ENCODE peak calls at places on chromosomes 16 and 17, in six cellular contexts. O, Q, B, U, S and Y are unnamed samples.

GRCh38 chr16:79286646-79287423 is 313.7 kb downstream of the MAF start:
- DNase-seq in B (peak), Q (no peak), S (no peak), O (peak), U (no peak), Y (peak)

GRCh38 chr16:68100504-68100903 is 15.3 kb downstream of the NFATC3 start:
- DNase-seq in O (no peak), Q (no peak), U (no peak), B (no peak), S (no peak), Y (no peak)

GRCh38 chr16:85151603-85152413 is 39.5 kb upstream of the CIBAR2 start:
- DNase-seq in Q (peak), S (peak), U (no peak), O (no peak), B (no peak), Y (no peak)

GRCh38 chr17:50966163-50966666 is 100.1 kb upstream of the TOB1 start:
- DNase-seq in Q (no peak), U (no peak), O (no peak), S (no peak), B (no peak), Y (no peak)

GRCh38 chr16:3696425-3697218 is 20.7 kb downstream of the TRAP1 start:
- DNase-seq in O (peak), U (no peak), B (no peak), S (peak), Q (peak), Y (no peak)

GRCh38 chr17:79933863-79934652 is 94.8 kb upstream of the CBX4 start:
- DNase-seq in B (no peak), S (peak), O (no peak), U (no peak), Q (peak), Y (peak)

GRCh38 chr16:6343157-6343556 is 989.5 kb upstream of the RBFOX1 start:
- DNase-seq in U (no peak), O (no peak), S (no peak), Q (no peak), B (no peak), Y (no peak)

GRCh38 chr16:24685539-24686432 is 43.7 kb upstream of the TNRC6A start:
- DNase-seq in S (peak), Q (peak), O (peak), B (peak), U (no peak), Y (no peak)

GRCh38 chr17:41002814-41003213 is 3.1 kb upstream of the KRTAP3-2 start:
- DNase-seq in O (no peak), Q (peak), U (no peak), B (no peak), S (peak), Y (no peak)

GRCh38 chr16:49473773-49474172 is 100.2 kb downstream of the C16orf78 start:
- DNase-seq in O (no peak), U (no peak), Q (no peak), B (peak), S (no peak), Y (no peak)

GRCh38 chr16:73864868-73865267 is 431.7 kb upstream of the PSMD7 start:
- DNase-seq in U (no peak), Q (no peak), B (no peak), O (no peak), S (no peak), Y (no peak)

GRCh38 chr16:61820398-61820797 is 215.8 kb downstream of the CDH8 start:
- DNase-seq in O (no peak), B (no peak), S (no peak), Q (peak), U (no peak), Y (no peak)

GRCh38 chr17:61411114-61411943 is 11.7 kb downstream of the TBX2 start:
- DNase-seq in S (peak), Q (no peak), U (no peak), O (peak), B (peak), Y (no peak)

GRCh38 chr16:31700200-31700529 is 172.5 kb downstream of the AHSP start:
- DNase-seq in U (no peak), Q (peak), S (no peak), B (no peak), O (peak), Y (no peak)

GRCh38 chr16:1046271-1046955 is 26.1 kb upstream of the SSTR5 start:
- DNase-seq in U (no peak), Q (no peak), B (no peak), O (no peak), S (no peak), Y (no peak)

GRCh38 chr17:67601897-67602296 is 115.8 kb upstream of the NOL11 start:
- DNase-seq in U (no peak), Q (no peak), S (no peak), B (no peak), O (no peak), Y (no peak)

GRCh38 chr16:57480127-57480753 is 6.1 kb downstream of the DOK4 start:
- DNase-seq in U (no peak), B (peak), Q (peak), O (no peak), S (peak), Y (no peak)

GRCh38 chr16:28561557-28562187 is 8.0 kb downstream of the SGF29 start:
- DNase-seq in U (no peak), S (no peak), B (no peak), Q (peak), O (no peak), Y (no peak)

GRCh38 chr17:39096435-39097158 is 54.8 kb downstream of the PLXDC1 start:
- DNase-seq in B (no peak), O (no peak), U (no peak), S (peak), Q (no peak), Y (peak)

GRCh38 chr17:66459811-66460270 is 157.4 kb downstream of the PRKCA start:
- DNase-seq in U (no peak), O (no peak), B (no peak), Q (peak), S (peak), Y (no peak)

GRCh38 chr17:77645441-77646430 is 312.8 kb upstream of the TNRC6C start:
- DNase-seq in O (no peak), U (peak), S (peak), B (no peak), Q (peak), Y (no peak)

GRCh38 chr17:63246344-63246743 is 199.8 kb downstream of the CYB561 start:
- DNase-seq in O (no peak), U (no peak), S (peak), B (no peak), Q (no peak), Y (no peak)

GRCh38 chr17:68853439-68853838 is 101.8 kb downstream of the ABCA8 start:
- DNase-seq in O (no peak), Q (no peak), S (peak), B (no peak), U (no peak), Y (no peak)

GRCh38 chr17:8326591-8327583 is 12.8 kb upstream of the ODF4 start:
- DNase-seq in O (no peak), U (no peak), B (peak), S (peak), Q (no peak), Y (no peak)

GRCh38 chr16:1723450-1724147 is 17.6 kb downstream of the MAPK8IP3 start:
- DNase-seq in O (peak), U (peak), Q (peak), B (no peak), S (peak), Y (no peak)

GRCh38 chr16:77212736-77213541 is 13.7 kb downstream of the SYCE1L start:
- DNase-seq in Q (no peak), O (peak), U (peak), S (peak), B (peak), Y (peak)

GRCh38 chr17:48556534-48557401 is 11.9 kb upstream of the HOXB2 start:
- DNase-seq in B (no peak), S (peak), Q (no peak), U (no peak), O (no peak), Y (no peak)

GRCh38 chr16:80974649-80975376 is 31.9 kb downstream of the CMC2 start:
- DNase-seq in B (no peak), U (no peak), S (no peak), O (no peak), Q (no peak), Y (no peak)

GRCh38 chr17:61002316-61002736 is 324.7 kb downstream of the BCAS3 start:
- DNase-seq in B (no peak), S (peak), U (no peak), O (peak), Q (peak), Y (peak)

GRCh38 chr17:62627904-62628603 is 584 bp downstream of the MRC2 start:
- DNase-seq in S (peak), Q (peak), O (no peak), U (no peak), B (no peak), Y (no peak)

GRCh38 chr17:76246080-76247066 is 6.1 kb upstream of the RNF157 start:
- DNase-seq in U (no peak), B (no peak), Q (no peak), S (peak), O (no peak), Y (no peak)